ENCODE peak calls at places on chromosomes 5 and 9, in four cellular contexts. R, X, V and I are unnamed samples.

GRCh38 chr9:128494108-128494742 is 10.3 kb upstream of the GLE1 start:
- DNase-seq in X (no peak), V (no peak), R (no peak), I (no peak)

GRCh38 chr5:134177197-134178171 is 734 bp upstream of the SKP1 start:
- DNase-seq in X (peak; percentile 82), R (peak; percentile 60), V (peak; percentile 68), I (peak; percentile 66)

GRCh38 chr9:125189011-125189360 is 617 bp downstream of the PPP6C start:
- DNase-seq in X (peak; percentile 49), V (no peak), R (no peak), I (no peak)

GRCh38 chr9:122377241-122378164 is 6.7 kb downstream of the PTGS1 start:
- DNase-seq in X (no peak), V (no peak), R (no peak), I (no peak)

GRCh38 chr9:118882674-118883073 is 486.6 kb downstream of the BRINP1 start:
- DNase-seq in V (no peak), R (no peak), X (peak; percentile 55), I (no peak)

GRCh38 chr9:73176450-73176875 is 24.8 kb downstream of the ANXA1 start:
- DNase-seq in R (peak; percentile 78), X (peak; percentile 68), V (no peak), I (peak; percentile 63)

GRCh38 chr9:130110596-130111021 is 56.9 kb downstream of the GPR107 start:
- DNase-seq in V (no peak), R (no peak), X (peak; percentile 61), I (peak; percentile 46)

GRCh38 chr9:5269249-5269715 is 35.2 kb downstream of the RLN2 start:
- DNase-seq in X (peak; percentile 19), R (no peak), V (peak; percentile 38), I (no peak)

GRCh38 chr5:131795879-131796792 is 681 bp downstream of the FNIP1 start:
- DNase-seq in R (no peak), X (peak; percentile 91), V (peak; percentile 32), I (peak; percentile 50)

GRCh38 chr5:80254767-80255424 is 952 bp downstream of the SERINC5 start:
- DNase-seq in V (no peak), X (peak; percentile 63), R (no peak), I (peak; percentile 68)

GRCh38 chr9:128552153-128552743 is at the start of gene SPTAN1:
- DNase-seq in X (peak; percentile 96), R (peak; percentile 62), V (peak; percentile 61), I (peak; percentile 90)

GRCh38 chr5:181054138-181054537 is 14.1 kb downstream of the BTNL9 start:
- DNase-seq in V (no peak), R (no peak), X (no peak), I (no peak)

GRCh38 chr5:3036041-3036440 is 284.6 kb upstream of the IRX2 start:
- DNase-seq in V (no peak), R (no peak), X (no peak), I (no peak)

GRCh38 chr9:77291714-77292113 is 114.4 kb downstream of the VPS13A start:
- DNase-seq in X (peak; percentile 49), V (peak; percentile 9), R (peak; percentile 8), I (peak; percentile 16)

GRCh38 chr5:133877351-133878235 is 90.8 kb downstream of the C5orf15 start:
- DNase-seq in R (no peak), V (no peak), X (no peak), I (no peak)

GRCh38 chr9:135174981-135175380 is 87.5 kb downstream of the OLFM1 start:
- DNase-seq in X (no peak), V (no peak), R (no peak), I (no peak)
- H3K9me3 ChIP-seq in X (no peaks in the 10 kb centered on the region), V (no peaks in the 10 kb centered on the region), R (no peaks in the 10 kb centered on the region), I (no peaks in the 10 kb centered on the region)

DNA sequence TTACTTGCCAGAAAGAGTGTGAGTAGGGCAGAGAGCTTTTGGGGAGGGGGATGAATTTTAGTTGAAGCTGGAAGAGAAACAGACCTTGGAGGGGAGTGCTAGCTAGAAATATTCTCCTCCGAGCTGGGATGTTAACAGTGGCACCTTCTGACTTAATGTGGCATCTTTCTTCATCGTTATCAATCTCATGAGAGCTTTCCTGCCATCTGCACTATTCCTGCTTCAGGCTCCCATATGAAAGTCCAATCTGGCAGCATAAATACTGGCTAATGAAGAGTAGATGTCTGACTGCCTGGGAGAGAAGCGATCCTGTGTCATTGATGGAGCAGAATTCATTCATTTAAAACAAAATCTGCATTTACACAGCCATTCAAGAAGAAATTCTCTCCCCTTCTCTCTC is 284.5 kb downstream of the TMEM38B start:
- DNase-seq in V (no peak), R (no peak), X (no peak), I (no peak)
- TF ChIP-seq EZH2 in V (no peak), R (no peak), X (no peak), I (no peak)

DNA sequence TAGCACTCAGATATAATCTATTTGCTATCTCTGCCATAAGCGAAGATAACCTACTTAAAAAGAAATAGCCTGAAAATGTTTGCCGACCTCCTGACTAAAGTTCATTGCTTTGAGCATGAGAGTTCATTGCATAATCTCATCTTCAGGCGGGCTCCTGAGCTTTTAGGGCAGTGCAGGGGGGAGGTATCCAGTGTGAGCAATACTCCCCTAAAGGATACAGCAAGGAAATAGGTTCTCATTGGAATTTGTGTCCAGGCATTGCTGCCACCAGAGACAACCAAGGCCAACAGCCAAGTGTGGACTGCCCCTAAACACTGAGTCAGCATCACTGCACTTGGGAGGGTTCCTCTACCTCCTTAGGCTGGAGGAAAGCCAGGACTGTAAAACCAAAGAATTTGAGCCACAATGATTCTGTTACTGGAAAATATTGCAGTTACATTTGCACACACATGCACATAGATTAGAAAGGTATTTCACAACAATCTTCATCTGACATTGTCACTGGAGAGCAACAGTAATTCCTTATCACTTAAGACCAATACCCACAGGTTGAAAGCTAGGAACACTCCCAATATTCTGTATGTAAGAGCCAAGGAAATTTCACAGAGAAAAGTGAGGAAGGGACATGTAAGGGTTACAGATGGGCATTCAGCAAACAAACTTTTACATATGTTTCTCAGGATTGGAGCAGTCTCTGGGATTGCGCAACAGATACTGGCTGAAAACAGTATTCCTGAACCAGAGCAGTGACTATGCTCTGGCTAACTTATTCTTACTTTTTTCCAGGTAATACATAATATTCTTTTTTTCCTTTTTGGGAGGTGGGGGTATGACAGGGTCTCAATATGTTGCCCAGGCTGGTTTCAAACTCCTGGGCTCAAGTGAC is 98.6 kb upstream of the TLE1 start:
- DNase-seq in V (peak; percentile 73), X (peak; percentile 94), R (no peak), I (peak; percentile 96)
- H3K4me2 ChIP-seq in V (peak overlapping the region; percentile 49), X (peak overlapping the region; percentile 55), R (no peak overlapping the region), I (no peak overlapping the region)

DNA sequence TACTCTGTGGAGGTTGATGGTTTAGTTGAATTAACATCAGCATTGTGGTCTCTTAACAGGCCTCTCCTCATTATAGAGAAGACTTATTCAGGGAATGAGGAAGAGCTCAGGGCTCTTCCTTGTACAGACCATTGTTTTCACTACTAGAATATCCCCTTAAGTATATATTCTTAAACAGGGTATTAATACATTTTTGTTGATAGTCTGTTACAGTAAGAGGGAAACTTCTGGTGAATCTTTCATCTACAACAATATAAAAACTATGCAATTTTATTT is 330.7 kb downstream of the ADGRV1 start:
- DNase-seq in X (no peak), V (no peak), R (no peak), I (no peak)
- H3K9me3 ChIP-seq in X (no peaks in the 10 kb centered on the region), V (no peaks in the 10 kb centered on the region), R (no peaks in the 10 kb centered on the region), I (no peaks in the 10 kb centered on the region)